ENCODE peak calls at places on chromosomes 16 and 17, in four cellular contexts. One of them, this sample, is unnamed.

GRCh38 chr17:48612854-48613691 is 2.0 kb downstream of the HOXB8 start:
- DNase-seq in GM12878: no peak
- DNase-seq in K562: no peak
- DNase-seq in HepG2: peak; percentile 15
- DNase-seq in this sample: no peak

GRCh38 chr16:88570691-88571092 is 489 bp downstream of the ZC3H18 start:
- DNase-seq in GM12878: no peak
- DNase-seq in K562: peak; percentile 81
- DNase-seq in HepG2: no peak
- DNase-seq in this sample: no peak

GRCh38 chr17:1498869-1499268 is 6.4 kb upstream of the MYO1C start:
- DNase-seq in GM12878: no peak
- DNase-seq in K562: no peak
- DNase-seq in HepG2: no peak
- DNase-seq in this sample: no peak

GRCh38 chr16:27314161-27314723 is 468 bp downstream of the IL4R start:
- DNase-seq in GM12878: no peak
- DNase-seq in K562: peak; percentile 26
- DNase-seq in HepG2: peak; percentile 63
- DNase-seq in this sample: peak; percentile 29

GRCh38 chr16:85416267-85417109 is 196.6 kb upstream of the GSE1 start:
- DNase-seq in GM12878: no peak
- DNase-seq in K562: peak; percentile 96
- DNase-seq in HepG2: peak; percentile 61
- DNase-seq in this sample: peak; percentile 86

GRCh38 chr17:65856865-65857264 is 295.4 kb upstream of the AXIN2 start:
- DNase-seq in GM12878: no peak
- DNase-seq in K562: no peak
- DNase-seq in HepG2: no peak
- DNase-seq in this sample: no peak

GRCh38 chr16:28264656-28265055 is 27.7 kb upstream of the SBK1 start:
- DNase-seq in GM12878: no peak
- DNase-seq in K562: peak; percentile 62
- DNase-seq in HepG2: no peak
- DNase-seq in this sample: no peak

GRCh38 chr16:55294947-55295346 is 29.1 kb upstream of the IRX6 start:
- DNase-seq in GM12878: no peak
- DNase-seq in K562: no peak
- DNase-seq in HepG2: no peak
- DNase-seq in this sample: no peak

GRCh38 chr16:4372578-4373355 is 1.1 kb downstream of the VASN start:
- DNase-seq in GM12878: no peak
- DNase-seq in K562: peak; percentile 11
- DNase-seq in HepG2: peak; percentile 86
- DNase-seq in this sample: no peak

GRCh38 chr16:73831197-73831596 is 465.4 kb upstream of the PSMD7 start:
- DNase-seq in GM12878: no peak
- DNase-seq in K562: no peak
- DNase-seq in HepG2: no peak
- DNase-seq in this sample: no peak

GRCh38 chr16:59463776-59464175 is 729.7 kb upstream of the GOT2 start:
- DNase-seq in GM12878: no peak
- DNase-seq in K562: no peak
- DNase-seq in HepG2: no peak
- DNase-seq in this sample: no peak

GRCh38 chr17:410674-411401 is 58.2 kb upstream of the RPH3AL start:
- DNase-seq in GM12878: no peak
- DNase-seq in K562: peak; percentile 29
- DNase-seq in HepG2: no peak
- DNase-seq in this sample: no peak

GRCh38 chr17:41002814-41003213 is 3.1 kb upstream of the KRTAP3-2 start:
- DNase-seq in GM12878: no peak
- DNase-seq in K562: no peak
- DNase-seq in HepG2: peak; percentile 79
- DNase-seq in this sample: no peak

GRCh38 chr17:46851029-46851741 is at the start of gene WNT9B:
- DNase-seq in GM12878: no peak
- DNase-seq in K562: peak; percentile 93
- DNase-seq in HepG2: peak; percentile 48
- DNase-seq in this sample: peak; percentile 74
- TF ChIP-seq FOXK2 in GM12878: no peak
- TF ChIP-seq FOXK2 in K562: no peak
- TF ChIP-seq FOXK2 in HepG2: no peak
- TF ChIP-seq FOXK2 in this sample: no peak

GRCh38 chr17:57530026-57530425 is 215.1 kb downstream of the CCDC182 start:
- DNase-seq in GM12878: no peak
- DNase-seq in K562: no peak
- DNase-seq in HepG2: no peak
- DNase-seq in this sample: no peak
- TF ChIP-seq BHLHE40 in GM12878: no peak
- TF ChIP-seq BHLHE40 in K562: no peak
- TF ChIP-seq BHLHE40 in HepG2: no peak
- TF ChIP-seq BHLHE40 in this sample: no peak

GRCh38 chr17:37475713-37476420 is 13.8 kb upstream of the DUSP14 start:
- DNase-seq in GM12878: no peak
- DNase-seq in K562: no peak
- DNase-seq in HepG2: no peak
- DNase-seq in this sample: no peak

GRCh38 chr17:37480427-37480826 is 9.3 kb upstream of the DUSP14 start:
- DNase-seq in GM12878: no peak
- DNase-seq in K562: no peak
- DNase-seq in HepG2: no peak
- DNase-seq in this sample: no peak

GRCh38 chr17:37479025-37479424 is 10.7 kb upstream of the DUSP14 start:
- DNase-seq in GM12878: no peak
- DNase-seq in K562: no peak
- DNase-seq in HepG2: no peak
- DNase-seq in this sample: no peak

GRCh38 chr17:37476431-37477130 is 13.1 kb upstream of the DUSP14 start:
- DNase-seq in GM12878: no peak
- DNase-seq in K562: no peak
- DNase-seq in HepG2: peak; percentile 23
- DNase-seq in this sample: no peak

GRCh38 chr17:37478187-37478586 is 11.5 kb upstream of the DUSP14 start:
- DNase-seq in GM12878: no peak
- DNase-seq in K562: no peak
- DNase-seq in HepG2: no peak
- DNase-seq in this sample: no peak
- TF ChIP-seq FOXK2 in GM12878: no peak
- TF ChIP-seq FOXK2 in K562: no peak
- TF ChIP-seq FOXK2 in HepG2: no peak
- TF ChIP-seq FOXK2 in this sample: no peak

GRCh38 chr17:33389506-33390141 is 96.5 kb upstream of the ASIC2 start:
- DNase-seq in GM12878: no peak
- DNase-seq in K562: no peak
- DNase-seq in HepG2: no peak
- DNase-seq in this sample: no peak
- TF ChIP-seq BHLHE40 in GM12878: no peak
- TF ChIP-seq BHLHE40 in K562: no peak
- TF ChIP-seq BHLHE40 in HepG2: no peak
- TF ChIP-seq BHLHE40 in this sample: no peak

GRCh38 chr16:86508947-86509758 is 1.2 kb upstream of the FOXF1 start:
- DNase-seq in GM12878: no peak
- DNase-seq in K562: no peak
- DNase-seq in HepG2: no peak
- DNase-seq in this sample: peak; percentile 41
- TF ChIP-seq FOXK2 in GM12878: no peak
- TF ChIP-seq FOXK2 in K562: no peak
- TF ChIP-seq FOXK2 in HepG2: no peak
- TF ChIP-seq FOXK2 in this sample: no peak

GRCh38 chr17:35795871-35796265 is 427 bp upstream of the MMP28 start:
- DNase-seq in GM12878: no peak
- DNase-seq in K562: no peak
- DNase-seq in HepG2: no peak
- DNase-seq in this sample: no peak

GRCh38 chr17:35790826-35791225 is 4.6 kb downstream of the MMP28 start:
- DNase-seq in GM12878: no peak
- DNase-seq in K562: no peak
- DNase-seq in HepG2: no peak
- DNase-seq in this sample: no peak

GRCh38 chr17:35795007-35795870 is at the start of gene MMP28:
- DNase-seq in GM12878: no peak
- DNase-seq in K562: peak; percentile 70
- DNase-seq in HepG2: no peak
- DNase-seq in this sample: peak; percentile 33

GRCh38 chr17:35791681-35792350 is 3.6 kb downstream of the MMP28 start:
- DNase-seq in GM12878: no peak
- DNase-seq in K562: no peak
- DNase-seq in HepG2: no peak
- DNase-seq in this sample: no peak

DNA sequence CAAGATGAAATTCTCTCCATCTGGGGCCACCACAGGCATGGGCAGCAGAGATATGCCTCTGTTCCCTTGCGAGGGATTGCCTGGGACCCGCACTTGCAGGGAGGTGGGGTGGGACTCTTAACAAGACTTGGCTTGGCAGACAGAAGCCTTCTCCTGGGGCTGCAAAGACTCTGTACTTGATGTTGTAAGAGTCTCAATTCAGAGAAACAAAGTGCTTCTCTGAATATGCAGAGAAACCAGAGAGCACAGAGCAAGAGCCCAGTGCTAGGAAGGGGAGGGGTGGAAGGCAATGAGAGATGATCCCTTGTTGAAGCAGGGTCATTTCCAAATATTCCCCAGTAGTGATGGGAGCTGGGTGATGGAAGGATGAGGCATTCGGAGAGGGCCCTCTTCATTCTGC is 2.2 kb downstream of the MMP28 start:
- DNase-seq in GM12878: no peak
- DNase-seq in K562: no peak
- DNase-seq in HepG2: no peak
- DNase-seq in this sample: no peak
- TF ChIP-seq BHLHE40 in GM12878: no peak
- TF ChIP-seq BHLHE40 in K562: no peak
- TF ChIP-seq BHLHE40 in HepG2: no peak
- TF ChIP-seq BHLHE40 in this sample: no peak

GRCh38 chr17:60809421-60809820 is 131.8 kb downstream of the BCAS3 start:
- DNase-seq in GM12878: no peak
- DNase-seq in K562: no peak
- DNase-seq in HepG2: no peak
- DNase-seq in this sample: no peak
- TF ChIP-seq FOXK2 in GM12878: no peak
- TF ChIP-seq FOXK2 in K562: no peak
- TF ChIP-seq FOXK2 in HepG2: no peak
- TF ChIP-seq FOXK2 in this sample: no peak

GRCh38 chr17:17561408-17562144 is 29.9 kb downstream of the PEMT start:
- DNase-seq in GM12878: no peak
- DNase-seq in K562: no peak
- DNase-seq in HepG2: no peak
- DNase-seq in this sample: no peak
- TF ChIP-seq BHLHE40 in GM12878: no peak
- TF ChIP-seq BHLHE40 in K562: no peak
- TF ChIP-seq BHLHE40 in HepG2: no peak
- TF ChIP-seq BHLHE40 in this sample: no peak

GRCh38 chr17:64413505-64413904 is 22.8 kb upstream of the PECAM1 start:
- DNase-seq in GM12878: peak; percentile 43
- DNase-seq in K562: no peak
- DNase-seq in HepG2: no peak
- DNase-seq in this sample: no peak

GRCh38 chr17:64406321-64407200 is 15.9 kb upstream of the PECAM1 start:
- DNase-seq in GM12878: no peak
- DNase-seq in K562: peak; percentile 58
- DNase-seq in HepG2: peak; percentile 92
- DNase-seq in this sample: no peak

GRCh38 chr17:64412944-64413381 is 22.3 kb upstream of the PECAM1 start:
- DNase-seq in GM12878: no peak
- DNase-seq in K562: no peak
- DNase-seq in HepG2: no peak
- DNase-seq in this sample: no peak

GRCh38 chr17:64410750-64411490 is 20.3 kb upstream of the PECAM1 start:
- DNase-seq in GM12878: no peak
- DNase-seq in K562: no peak
- DNase-seq in HepG2: no peak
- DNase-seq in this sample: no peak

GRCh38 chr17:64411999-64412771 is 21.5 kb upstream of the PECAM1 start:
- DNase-seq in GM12878: no peak
- DNase-seq in K562: no peak
- DNase-seq in HepG2: no peak
- DNase-seq in this sample: no peak
- TF ChIP-seq FOXK2 in GM12878: no peak
- TF ChIP-seq FOXK2 in K562: no peak
- TF ChIP-seq FOXK2 in HepG2: no peak
- TF ChIP-seq FOXK2 in this sample: no peak